ENCODE peak calls at places on chromosomes 5 and 9, in seven cellular contexts. H is stimulated activated CD4-positive, alpha-beta T cell treated with anti-CD3 and anti-CD28 coated beads, Interleukin-2, amount 100 ng/mL, for 48 hours; J is T47D; R is heart left ventricle; L is body of pancreas; S is gastrocnemius medialis; C is astrocyte of the hippocampus. T is an unnamed sample.

GRCh38 chr5:132389453-132390286 is 20.2 kb downstream of the SLC22A5 start:
- DNase-seq in H (no peak), J (peak; percentile 42), R (no peak), L (peak; percentile 20), S (peak; percentile 61), C (peak; percentile 99), T (no peak)

GRCh38 chr9:99180662-99181061 is 41.1 kb downstream of the ALG2 start:
- DNase-seq in H (no peak), J (no peak), R (no peak), L (no peak), S (no peak), C (no peak), T (no peak)

GRCh38 chr5:1239514-1240251 is 14.5 kb downstream of the SLC6A18 start:
- DNase-seq in H (no peak), J (no peak), R (no peak), L (no peak), S (no peak), C (no peak), T (no peak)

GRCh38 chr9:132141364-132141947 is 20.4 kb upstream of the NTNG2 start:
- DNase-seq in H (no peak), J (peak; percentile 22), R (no peak), L (peak; percentile 43), S (no peak), C (peak; percentile 70), T (no peak)

GRCh38 chr9:134401391-134401790 is 75.1 kb downstream of the RXRA start:
- DNase-seq in H (no peak), J (no peak), R (no peak), L (no peak), S (no peak), C (no peak), T (no peak)

GRCh38 chr5:1122511-1123284 is 10.8 kb upstream of the SLC12A7 start:
- DNase-seq in H (no peak), J (no peak), R (peak; percentile 82), L (peak; percentile 66), S (no peak), C (no peak), T (no peak)

GRCh38 chr5:123119334-123119986 is 30.4 kb downstream of the PRDM6 start:
- DNase-seq in H (no peak), J (peak; percentile 72), R (no peak), L (no peak), S (no peak), C (peak; percentile 82), T (no peak)

GRCh38 chr5:176793736-176794135 is 16.6 kb upstream of the UNC5A start:
- DNase-seq in H (no peak), J (no peak), R (no peak), L (no peak), S (no peak), C (no peak), T (no peak)

GRCh38 chr9:86041331-86041741 is 58.0 kb downstream of the GOLM1 start:
- DNase-seq in H (no peak), J (no peak), R (no peak), L (no peak), S (no peak), C (peak; percentile 41), T (no peak)

GRCh38 chr5:132204736-132205135 is 22.9 kb downstream of the P4HA2 start:
- DNase-seq in H (no peak), J (no peak), R (no peak), L (no peak), S (no peak), C (no peak), T (no peak)

GRCh38 chr5:74251106-74252032 is 389.2 kb downstream of the ENC1 start:
- DNase-seq in H (no peak), J (peak; percentile 80), R (peak; percentile 25), L (no peak), S (peak; percentile 45), C (peak; percentile 90), T (no peak)

GRCh38 chr5:132274050-132274869 is 16.8 kb downstream of the PDLIM4 start:
- DNase-seq in H (no peak), J (no peak), R (no peak), L (no peak), S (no peak), C (no peak), T (no peak)

GRCh38 chr5:127320032-127320945 is 29.7 kb downstream of the MEGF10 start:
- DNase-seq in H (no peak), J (no peak), R (no peak), L (no peak), S (no peak), C (peak; percentile 77), T (no peak)

GRCh38 chr9:16058131-16058549 is 505.3 kb downstream of the CCDC171 start:
- DNase-seq in H (no peak), J (no peak), R (no peak), L (no peak), S (no peak), C (peak; percentile 61), T (no peak)

GRCh38 chr9:12640021-12640587 is 53.1 kb upstream of the TYRP1 start:
- DNase-seq in H (no peak), J (peak; percentile 72), R (no peak), L (peak; percentile 24), S (no peak), C (peak; percentile 75), T (no peak)

GRCh38 chr9:26163931-26164330 is 485.7 kb upstream of the TUSC1 start:
- DNase-seq in H (no peak), J (no peak), R (no peak), L (no peak), S (no peak), C (no peak), T (no peak)

GRCh38 chr9:78235296-78235770 is 542 bp upstream of the CEP78 start:
- DNase-seq in H (no peak), J (no peak), R (no peak), L (no peak), S (no peak), C (peak; percentile 64), T (no peak)

GRCh38 chr9:120818595-120818994 is 24.1 kb downstream of the PSMD5 start:
- DNase-seq in H (no peak), J (no peak), R (no peak), L (no peak), S (no peak), C (no peak), T (no peak)

GRCh38 chr5:111454198-111454606 is 58.1 kb downstream of the STARD4 start:
- DNase-seq in H (no peak), J (no peak), R (no peak), L (no peak), S (no peak), C (peak; percentile 20), T (no peak)